ENCODE peak calls at places on chromosomes 1 and 21, in ten cellular contexts. M is AG10803, O is mucosa of descending colon, A is body of pancreas, B is HFF-Myc, D is AG09309, U is SJSA1, J is H1, R is tibial artery, G is HAP-1. S is an unnamed sample.

GRCh38 chr1:114428083-114428754 is 82.8 kb downstream of the TRIM33 start:
- DNase-seq in D (no peak), M (peak), A (no peak), B (no peak), U (no peak), O (no peak), R (no peak), J (no peak), G (peak), S (peak)

GRCh38 chr1:72649974-72650373 is 367.6 kb upstream of the NEGR1 start:
- DNase-seq in A (no peak), D (no peak), U (no peak), B (no peak), J (no peak), R (no peak), O (no peak), M (peak), G (no peak), S (no peak)

GRCh38 chr1:46399307-46399706 is 5.2 kb downstream of the FAAH start:
- DNase-seq in U (no peak), M (no peak), G (no peak), A (no peak), J (no peak), O (no peak), D (no peak), B (no peak), R (no peak), S (no peak)

GRCh38 chr1:160740133-160740688 is 1.2 kb downstream of the SLAMF7 start:
- DNase-seq in R (no peak), G (no peak), U (no peak), O (no peak), B (no peak), D (no peak), A (no peak), J (no peak), M (no peak), S (no peak)

GRCh38 chr1:1250828-1251284 is 4.3 kb upstream of the C1QTNF12 start:
- DNase-seq in A (no peak), J (no peak), B (peak), O (peak), D (no peak), R (no peak), G (no peak), U (no peak), M (no peak), S (peak)

GRCh38 chr21:33866851-33867250 is 48.8 kb downstream of the ATP5PO start:
- DNase-seq in O (no peak), M (peak), A (no peak), J (no peak), G (no peak), R (no peak), D (no peak), U (no peak), B (peak), S (no peak)

GRCh38 chr1:57115030-57115614 is 149.3 kb upstream of the C8B start:
- DNase-seq in M (no peak), B (no peak), J (no peak), A (no peak), G (no peak), D (no peak), U (no peak), R (no peak), O (no peak), S (no peak)

GRCh38 chr1:243213045-243213787 is 41.9 kb downstream of the CEP170 start:
- DNase-seq in D (peak), U (no peak), M (peak), A (no peak), G (no peak), R (no peak), J (no peak), B (no peak), O (no peak), S (no peak)

GRCh38 chr1:153233448-153233847 is 16.1 kb downstream of the PRR9 start:
- DNase-seq in G (no peak), M (no peak), D (no peak), B (no peak), R (no peak), O (no peak), U (no peak), A (no peak), J (no peak), S (no peak)
- H3K4me3 ChIP-seq in G (no peak), M (no peak), D (no peak), B (no peak), R (no peak), O (no peak), U (no peak), A (no peak), J (no peak), S (no peak)

DNA sequence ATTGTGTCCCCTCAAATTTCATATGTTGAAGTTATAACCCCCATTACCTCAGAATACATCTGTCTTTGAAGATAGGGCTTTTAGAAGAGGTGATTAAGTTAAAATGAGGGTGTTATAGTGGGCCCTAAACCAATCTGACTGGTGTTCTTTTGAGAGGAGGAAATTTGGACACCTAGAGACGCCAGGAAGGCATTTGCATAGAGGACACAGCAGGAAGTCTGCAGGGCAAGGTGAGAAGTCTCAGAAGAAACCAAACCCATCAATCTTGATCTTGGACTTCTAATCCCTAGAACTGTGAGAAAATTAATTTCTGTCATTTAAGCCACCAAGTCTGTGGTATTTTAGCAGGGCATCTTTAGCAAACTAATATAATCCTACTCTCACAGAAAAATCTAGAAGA is 13.0 kb downstream of the GOLPH3L start:
- DNase-seq in U (no peak), A (no peak), D (no peak), R (no peak), M (no peak), G (no peak), J (no peak), O (no peak), B (no peak), S (no peak)
- H3K4me3 ChIP-seq in U (no peak), A (no peak), D (no peak), R (no peak), M (no peak), G (no peak), J (no peak), O (no peak), B (no peak), S (no peak)

GRCh38 chr1:24926596-24927249 is 3.4 kb downstream of the RUNX3 start:
- DNase-seq in O (peak), G (no peak), J (no peak), B (no peak), R (no peak), U (no peak), D (no peak), M (peak), A (no peak), S (peak)

GRCh38 chr1:24927886-24928630 is 2.0 kb downstream of the RUNX3 start:
- DNase-seq in M (no peak), O (no peak), B (no peak), U (no peak), G (no peak), R (no peak), D (no peak), A (no peak), J (no peak), S (no peak)

GRCh38 chr1:24928631-24929090 is 1.4 kb downstream of the RUNX3 start:
- DNase-seq in U (no peak), B (no peak), O (peak), G (peak), M (no peak), D (no peak), J (peak), A (no peak), R (no peak), S (peak)

GRCh38 chr1:24925963-24926362 is 4.1 kb downstream of the RUNX3 start:
- DNase-seq in O (peak), J (no peak), A (no peak), D (no peak), U (no peak), B (no peak), M (no peak), R (no peak), G (no peak), S (no peak)

GRCh38 chr1:24927473-24927872 is 2.6 kb downstream of the RUNX3 start:
- DNase-seq in U (no peak), O (peak), G (no peak), R (no peak), M (no peak), A (no peak), B (no peak), D (no peak), J (no peak), S (no peak)
- H3K4me3 ChIP-seq in U (no peak), O (no peak), G (peak), R (no peak), M (no peak), A (no peak), B (no peak), D (peak), J (no peak), S (peak)

GRCh38 chr1:10555635-10556429 is 81.1 kb downstream of the PEX14 start:
- DNase-seq in O (no peak), D (no peak), R (no peak), B (no peak), A (peak), U (no peak), M (no peak), G (no peak), J (peak), S (no peak)
- H3K4me3 ChIP-seq in O (no peak), D (no peak), R (no peak), B (no peak), A (no peak), U (no peak), M (no peak), G (no peak), J (no peak), S (no peak)

GRCh38 chr21:27571706-27572105 is 604.8 kb upstream of the ADAMTS5 start:
- DNase-seq in U (no peak), O (no peak), G (no peak), A (no peak), D (peak), M (peak), J (no peak), B (no peak), R (no peak), S (no peak)

GRCh38 chr21:27570306-27570868 is 603.5 kb upstream of the ADAMTS5 start:
- DNase-seq in A (peak), D (peak), B (no peak), G (no peak), M (peak), J (no peak), R (peak), O (no peak), U (peak), S (no peak)

GRCh38 chr21:27569091-27569490 is 602.2 kb upstream of the ADAMTS5 start:
- DNase-seq in G (no peak), R (no peak), J (no peak), U (no peak), M (peak), O (no peak), D (no peak), A (no peak), B (no peak), S (no peak)

GRCh38 chr21:27572681-27573080 is 605.8 kb upstream of the ADAMTS5 start:
- DNase-seq in M (peak), B (no peak), O (no peak), D (peak), J (no peak), U (no peak), G (no peak), R (no peak), A (no peak), S (no peak)

GRCh38 chr21:27569831-27570230 is 602.9 kb upstream of the ADAMTS5 start:
- DNase-seq in M (peak), R (no peak), J (no peak), G (no peak), B (no peak), U (no peak), D (no peak), O (no peak), A (no peak), S (no peak)
- H3K4me3 ChIP-seq in M (no peak), R (no peak), J (no peak), G (no peak), B (no peak), U (no peak), D (no peak), O (no peak), A (no peak), S (no peak)

DNA sequence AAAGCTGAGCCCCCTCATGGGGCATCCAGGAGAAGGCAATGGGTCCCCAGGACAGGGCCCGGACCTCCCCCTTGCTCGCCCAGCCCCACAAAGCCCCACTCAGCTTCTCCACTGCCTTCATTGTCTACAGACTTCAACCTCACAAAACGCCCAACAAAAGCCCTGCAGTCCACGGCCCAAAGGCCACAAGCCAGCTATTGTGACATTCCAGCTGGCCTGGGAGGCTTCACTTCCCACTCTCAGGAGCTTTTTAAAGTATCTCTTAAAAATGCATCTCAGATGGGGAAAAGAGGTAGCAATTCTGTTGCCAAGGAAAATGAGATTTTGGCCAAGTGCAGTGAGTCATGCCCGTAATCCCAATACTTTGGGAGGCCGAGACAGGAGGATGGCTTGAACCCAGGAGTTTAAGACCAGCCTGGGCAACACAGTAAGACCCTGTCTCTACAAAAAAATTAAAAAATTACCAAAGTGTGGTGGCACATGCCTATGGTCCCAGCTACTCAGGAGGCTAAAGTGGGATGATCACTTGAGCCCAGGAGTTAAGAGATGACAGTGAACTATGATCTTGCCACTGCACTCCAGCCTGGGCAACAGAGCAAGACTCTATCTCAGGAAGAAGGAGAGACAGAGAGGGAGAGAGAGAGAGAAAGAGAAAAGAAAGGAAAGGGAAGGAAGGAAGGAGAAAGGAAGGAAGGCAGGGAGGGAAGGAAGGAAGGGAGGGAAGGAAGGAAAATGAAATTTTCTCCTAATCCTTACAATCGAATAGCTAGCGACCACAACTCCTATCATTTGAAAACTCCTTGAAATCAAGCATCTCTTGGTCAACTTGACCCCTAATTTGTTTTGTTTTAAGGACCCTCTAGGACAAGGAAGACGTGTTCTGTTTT is 31.4 kb upstream of the TARDBP start:
- DNase-seq in G (no peak), U (no peak), B (no peak), R (peak), O (no peak), J (no peak), D (peak), A (no peak), M (peak), S (no peak)
- H3K4me3 ChIP-seq in G (no peak), U (no peak), B (no peak), R (peak), O (no peak), J (peak), D (no peak), A (no peak), M (peak), S (no peak)

GRCh38 chr1:155185783-155186265 is 12.2 kb downstream of the TRIM46 start:
- DNase-seq in R (no peak), J (peak), G (no peak), A (no peak), M (no peak), B (no peak), O (peak), D (no peak), U (no peak), S (no peak)
- H3K4me3 ChIP-seq in R (no peak), J (no peak), G (no peak), A (no peak), M (no peak), B (no peak), O (no peak), D (no peak), U (no peak), S (no peak)